ENCODE peak calls at places on chromosomes 16 and 17, in four cellular contexts. Z, N, A and U are unnamed samples.

GRCh38 chr16:81457326-81458133 is 12.9 kb downstream of the CMIP start:
- DNase-seq in Z (no peak), N (no peak), A (no peak), U (no peak)

GRCh38 chr17:1029196-1029911 is 32.4 kb downstream of the TIMM22 start:
- DNase-seq in Z (peak), N (no peak), A (no peak), U (no peak)

GRCh38 chr16:86101135-86101911 is 202.4 kb downstream of the IRF8 start:
- DNase-seq in Z (no peak), N (no peak), A (no peak), U (no peak)

GRCh38 chr17:60253048-60253447 is 103.3 kb downstream of the CA4 start:
- DNase-seq in Z (no peak), N (no peak), A (no peak), U (no peak)

GRCh38 chr17:34797724-34798123 is 163.5 kb downstream of the CCT6B start:
- DNase-seq in Z (no peak), N (no peak), A (peak), U (peak)

GRCh38 chr17:74875155-74875969 is 2.6 kb upstream of the FDXR start:
- DNase-seq in Z (no peak), N (no peak), A (no peak), U (no peak)

GRCh38 chr16:80614908-80615696 is 74.3 kb downstream of the DYNLRB2 start:
- DNase-seq in Z (no peak), N (no peak), A (no peak), U (no peak)

GRCh38 chr16:4591706-4592470 is 22.8 kb downstream of the UBALD1 start:
- DNase-seq in Z (no peak), N (no peak), A (no peak), U (no peak)

GRCh38 chr17:57486978-57487377 is 230.7 kb downstream of the MSI2 start:
- DNase-seq in Z (peak), N (no peak), A (no peak), U (no peak)

GRCh38 chr16:77876776-77877175 is 88.4 kb downstream of the VAT1L start:
- DNase-seq in Z (no peak), N (no peak), A (no peak), U (no peak)

GRCh38 chr17:50221500-50222480 is 20.4 kb upstream of the COL1A1 start:
- DNase-seq in Z (no peak), N (no peak), A (no peak), U (peak)

GRCh38 chr17:3896108-3897099 is 3.6 kb upstream of the CAMKK1 start:
- DNase-seq in Z (no peak), N (no peak), A (no peak), U (no peak)

GRCh38 chr17:10313037-10313672 is 59.7 kb downstream of the MYH13 start:
- DNase-seq in Z (no peak), N (no peak), A (no peak), U (no peak)
- TF ChIP-seq CTCF in Z (no peak), N (no peak), A (no peak), U (no peak)

DNA sequence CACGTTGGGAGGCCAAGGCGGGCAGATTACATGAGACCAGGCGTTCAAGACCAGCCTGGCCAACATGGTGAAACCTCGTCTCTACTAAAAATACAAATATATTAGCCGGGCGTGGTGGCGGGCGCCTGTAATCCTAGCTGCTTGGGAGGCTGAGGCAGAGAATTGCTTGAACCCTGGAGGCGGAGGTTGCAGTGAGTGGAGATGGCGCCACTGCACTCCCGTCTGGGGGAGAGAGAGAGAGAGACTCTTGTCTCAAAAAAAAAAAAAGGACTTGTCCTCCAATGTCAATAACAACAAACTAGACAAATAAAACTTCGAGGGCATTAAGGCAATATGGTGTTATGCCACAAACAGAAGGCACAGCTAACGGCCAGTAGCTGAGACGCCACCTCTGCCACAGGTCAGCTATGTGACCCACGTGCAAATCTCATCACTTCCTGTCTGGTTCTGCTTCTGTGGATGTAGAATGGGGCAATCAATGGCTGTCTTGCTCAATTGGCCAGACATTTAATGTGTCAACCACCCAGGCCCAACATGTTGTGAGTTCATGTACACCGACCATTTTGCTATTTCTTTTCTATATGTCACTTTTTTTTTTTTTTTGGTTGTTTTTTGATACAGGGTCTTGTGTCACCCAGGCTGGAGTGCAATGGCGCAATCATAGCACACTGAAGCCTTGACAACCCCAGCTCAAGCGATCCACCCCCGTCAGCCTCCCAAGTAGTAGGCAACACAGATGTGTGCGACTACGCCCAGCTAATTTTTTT is 834 bp upstream of the TXNDC11 start:
- DNase-seq in Z (peak), N (peak), A (no peak), U (peak)
- TF ChIP-seq CTCF in Z (peak), N (no peak), A (no peak), U (no peak)

DNA sequence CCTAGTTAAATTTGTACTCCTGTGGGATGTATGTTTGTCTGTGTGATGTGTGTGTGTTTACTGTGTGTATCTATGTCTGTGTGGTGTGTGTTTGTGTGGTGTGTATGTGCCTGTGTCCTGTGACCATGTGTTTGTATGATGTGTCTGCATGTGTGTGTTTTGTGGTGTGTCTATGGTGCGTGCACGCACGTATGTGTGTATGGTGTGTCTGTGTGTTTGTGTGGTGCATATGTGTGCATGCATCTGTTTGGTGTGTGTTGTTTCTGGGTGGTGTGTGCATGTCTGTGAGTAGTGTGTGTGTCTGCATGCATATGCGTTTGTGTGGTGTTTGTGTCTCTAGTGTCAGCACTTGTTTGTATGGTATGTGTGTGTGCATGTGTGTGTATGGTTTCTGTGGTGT is 174.2 kb upstream of the RBFOX1 start:
- DNase-seq in Z (no peak), N (no peak), A (no peak), U (no peak)
- TF ChIP-seq CTCF in Z (peak), N (no peak), A (no peak), U (no peak)

GRCh38 chr17:30170415-30170987 is 53.9 kb downstream of the NSRP1 start:
- DNase-seq in Z (no peak), N (no peak), A (no peak), U (no peak)
- TF ChIP-seq CTCF in Z (no peak), N (no peak), A (no peak), U (no peak)

DNA sequence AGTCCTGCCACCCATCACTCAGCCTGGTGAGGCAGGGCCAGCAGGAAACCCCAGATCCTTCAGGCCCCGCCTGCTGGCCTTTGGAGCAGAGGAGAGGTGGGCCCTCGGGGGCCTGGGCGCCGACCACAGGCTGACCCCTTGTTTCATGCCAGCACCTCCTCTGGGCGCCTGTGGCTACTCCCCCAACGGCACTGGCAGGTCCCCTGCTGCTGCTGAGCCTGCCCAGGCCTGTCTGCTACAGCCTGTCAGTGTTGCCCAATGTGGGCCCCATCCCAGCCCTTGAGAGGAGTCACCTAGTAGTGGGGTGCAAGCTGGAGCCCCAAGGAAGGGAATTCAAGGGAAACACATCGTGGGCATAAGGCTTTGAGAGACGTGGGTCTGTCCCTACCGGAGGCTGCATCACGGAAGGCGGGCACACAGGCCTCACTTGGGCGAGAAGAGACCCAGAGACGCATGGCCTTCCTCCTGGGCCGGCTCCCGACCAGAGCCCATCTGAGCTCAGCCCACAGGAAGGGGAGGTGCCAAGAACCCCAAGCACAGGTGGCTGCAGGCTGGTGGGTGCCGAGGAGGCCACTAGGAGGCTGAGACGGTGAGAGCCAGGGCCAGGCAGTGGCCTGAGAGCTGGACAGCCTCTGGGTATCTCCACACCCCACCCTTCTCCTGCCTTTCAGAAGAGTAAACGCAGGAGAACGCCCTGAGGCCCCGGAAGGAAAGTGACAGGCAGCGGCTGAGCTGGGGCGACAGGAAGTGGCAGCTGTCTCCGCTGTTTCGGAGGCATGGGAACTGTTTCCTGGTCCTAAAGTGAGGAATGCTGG is 8.1 kb upstream of the FASN start:
- DNase-seq in Z (no peak), N (peak), A (no peak), U (peak)
- TF ChIP-seq CTCF in Z (peak), N (no peak), A (no peak), U (peak)

DNA sequence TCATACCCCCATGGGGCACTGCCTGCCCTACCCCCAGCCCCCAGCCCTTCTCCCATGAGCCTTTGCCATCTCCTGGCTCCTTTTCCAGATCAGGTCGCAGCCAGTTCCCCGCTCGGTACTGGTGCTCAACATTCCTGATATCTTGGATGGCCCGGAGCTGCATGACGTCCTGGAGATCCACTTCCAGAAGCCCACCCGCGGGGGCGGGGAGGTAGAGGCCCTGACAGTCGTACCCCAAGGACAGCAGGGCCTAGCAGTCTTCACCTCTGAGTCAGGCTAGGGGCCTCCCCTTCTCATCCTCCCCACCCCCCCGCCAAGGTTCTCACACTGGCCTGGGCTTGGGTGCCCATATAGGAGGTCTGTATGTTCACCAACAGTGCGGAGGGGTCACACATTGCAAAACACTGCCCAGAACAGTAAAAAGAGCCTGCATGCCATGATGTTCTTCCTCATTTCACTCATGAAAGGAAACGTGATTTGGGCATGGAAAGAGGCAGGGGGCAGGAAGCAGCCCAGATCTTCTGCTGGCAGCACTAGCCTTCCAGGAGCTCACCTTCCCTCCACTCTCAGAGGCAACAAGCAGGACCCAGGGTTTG is 7.5 kb downstream of the IFI35 start:
- DNase-seq in Z (no peak), N (no peak), A (no peak), U (no peak)
- TF ChIP-seq CTCF in Z (no peak), N (no peak), A (no peak), U (no peak)

GRCh38 chr16:67731071-67731810 is 12.1 kb upstream of the GFOD2 start:
- DNase-seq in Z (no peak), N (no peak), A (no peak), U (no peak)
- TF ChIP-seq CTCF in Z (no peak), N (no peak), A (no peak), U (no peak)